ENCODE peak calls at places on chromosomes 12 and 14, in four cellular contexts. V is hypothalamus, W is aorta, G is dorsolateral prefrontal cortex. H is an unnamed sample.
A peak's percentile ranks its signal among the peaks of the same experiment; 100 is the strongest.

GRCh38 chr12:7479784-7480183 is 23.8 kb downstream of the CD163 start:
- DNase-seq in V (no peak), W (no peak), G (no peak), H (no peak)

GRCh38 chr14:69298131-69299071 is 38.4 kb downstream of the GALNT16 start:
- DNase-seq in V (no peak), W (no peak), G (no peak), H (no peak)

GRCh38 chr14:63777024-63777423 is 49.2 kb upstream of the SGPP1 start:
- DNase-seq in V (no peak), W (no peak), G (no peak), H (no peak)

GRCh38 chr14:75979071-75979571 is 2.7 kb downstream of the TGFB3 start:
- DNase-seq in V (no peak), W (no peak), G (no peak), H (no peak)

GRCh38 chr14:34489324-34489723 is 27.3 kb upstream of the SPTSSA start:
- DNase-seq in V (no peak), W (no peak), G (no peak), H (no peak)

GRCh38 chr12:106025129-106025528 is 113.6 kb downstream of the NUAK1 start:
- DNase-seq in V (no peak), W (no peak), G (no peak), H (no peak)

GRCh38 chr12:27780612-27781408 is 774 bp upstream of the MANSC4 start:
- DNase-seq in V (no peak), W (peak; percentile 54), G (peak; percentile 16), H (no peak)

GRCh38 chr12:102521662-102522277 is 41.4 kb upstream of the IGF1 start:
- DNase-seq in V (no peak), W (no peak), G (no peak), H (no peak)

GRCh38 chr12:48017921-48018617 is 13.8 kb upstream of the COL2A1 start:
- DNase-seq in V (no peak), W (no peak), G (no peak), H (no peak)

GRCh38 chr12:11446372-11446771 is 51.0 kb upstream of the PRB2 start:
- DNase-seq in V (no peak), W (no peak), G (no peak), H (peak; percentile 41)

GRCh38 chr12:116708826-116709756 is 28.8 kb downstream of the SPRING1 start:
- DNase-seq in V (peak; percentile 65), W (peak; percentile 67), G (peak; percentile 95), H (peak; percentile 46)

H was measured in HS-5.